ENCODE peak calls at places on chromosome 10, in four cellular contexts. One of them, this sample, is unnamed.

GRCh38 chr10:103709341-103709920 is 145.9 kb downstream of the SH3PXD2A start:
- DNase-seq in astrocyte of the spinal cord: peak
- DNase-seq in cerebellar nuclear complex: no peak
- DNase-seq in CD4-positive, CD25-positive, alpha-beta regulatory T cell: no peak
- DNase-seq in this sample: peak

GRCh38 chr10:44186821-44187220 is 198.1 kb downstream of the CXCL12 start:
- DNase-seq in CD4-positive, CD25-positive, alpha-beta regulatory T cell: no peak
- DNase-seq in cerebellar nuclear complex: no peak
- DNase-seq in astrocyte of the spinal cord: no peak
- DNase-seq in this sample: no peak

GRCh38 chr10:101941871-101942270 is 98.3 kb upstream of the KCNIP2 start:
- DNase-seq in CD4-positive, CD25-positive, alpha-beta regulatory T cell: no peak
- DNase-seq in cerebellar nuclear complex: no peak
- DNase-seq in astrocyte of the spinal cord: peak
- DNase-seq in this sample: peak

GRCh38 chr10:131724891-131725735 is 175.7 kb upstream of the PPP2R2D start:
- DNase-seq in astrocyte of the spinal cord: no peak
- DNase-seq in CD4-positive, CD25-positive, alpha-beta regulatory T cell: no peak
- DNase-seq in cerebellar nuclear complex: no peak
- DNase-seq in this sample: no peak

GRCh38 chr10:4519691-4520402 is 306.2 kb upstream of the AKR1E2 start:
- DNase-seq in astrocyte of the spinal cord: no peak
- DNase-seq in cerebellar nuclear complex: no peak
- DNase-seq in CD4-positive, CD25-positive, alpha-beta regulatory T cell: no peak
- DNase-seq in this sample: peak

GRCh38 chr10:21978191-21978862 is 25.2 kb downstream of the DNAJC1 start:
- DNase-seq in astrocyte of the spinal cord: peak
- DNase-seq in cerebellar nuclear complex: no peak
- DNase-seq in CD4-positive, CD25-positive, alpha-beta regulatory T cell: no peak
- DNase-seq in this sample: peak

GRCh38 chr10:74953214-74953613 is 126.8 kb downstream of the KAT6B start:
- DNase-seq in CD4-positive, CD25-positive, alpha-beta regulatory T cell: no peak
- DNase-seq in astrocyte of the spinal cord: no peak
- DNase-seq in cerebellar nuclear complex: no peak
- DNase-seq in this sample: no peak

GRCh38 chr10:30763933-30764332 is 134.4 kb upstream of the LYZL2 start:
- DNase-seq in astrocyte of the spinal cord: no peak
- DNase-seq in cerebellar nuclear complex: no peak
- DNase-seq in CD4-positive, CD25-positive, alpha-beta regulatory T cell: no peak
- DNase-seq in this sample: no peak